ENCODE peak calls at places on chromosomes 2 and 18, in ten cellular contexts. O is cardiac muscle cell, H is GM12864, N is cardiac fibroblast, I is H9, P is neural crest cell, Z is fibroblast of lung, R is lower lobe of right lung, A is heart right ventricle, B is left lung. U is an unnamed sample.

GRCh38 chr2:119751706-119752105 is 8.0 kb upstream of the PTPN4 start:
- DNase-seq in O (no peak), H (no peak), N (no peak), I (no peak), P (no peak), Z (no peak), R (no peak), A (no peak), B (no peak), U (no peak)

GRCh38 chr18:1252534-1252933 is 347.9 kb downstream of the ADCYAP1 start:
- DNase-seq in O (no peak), H (no peak), N (no peak), I (no peak), P (no peak), Z (no peak), R (no peak), A (no peak), B (no peak), U (no peak)

GRCh38 chr2:101305044-101305443 is 3.5 kb downstream of the RNF149 start:
- DNase-seq in O (no peak), H (no peak), N (no peak), I (no peak), P (no peak), Z (no peak), R (no peak), A (no peak), B (no peak), U (no peak)

GRCh38 chr2:185012643-185013042 is 414.3 kb downstream of the ZNF804A start:
- DNase-seq in O (peak), H (no peak), N (peak), I (no peak), P (no peak), Z (peak), R (no peak), A (no peak), B (no peak), U (no peak)

GRCh38 chr2:99354060-99354459 is 16.9 kb downstream of the EIF5B start:
- DNase-seq in O (peak), H (no peak), N (peak), I (no peak), P (no peak), Z (peak), R (no peak), A (no peak), B (no peak), U (no peak)

GRCh38 chr2:191878576-191879298 is 31.8 kb upstream of the CAVIN2 start:
- DNase-seq in O (peak), H (no peak), N (peak), I (no peak), P (no peak), Z (peak), R (no peak), A (no peak), B (no peak), U (no peak)

GRCh38 chr2:36963106-36963505 is 3.2 kb downstream of the STRN start:
- DNase-seq in O (no peak), H (no peak), N (no peak), I (peak), P (no peak), Z (no peak), R (no peak), A (no peak), B (no peak), U (peak)

GRCh38 chr2:54468643-54469042 is 12.5 kb downstream of the SPTBN1 start:
- DNase-seq in O (peak), H (no peak), N (peak), I (no peak), P (no peak), Z (no peak), R (no peak), A (no peak), B (no peak), U (no peak)

GRCh38 chr2:209351636-209352035 is 72.2 kb upstream of the MAP2 start:
- DNase-seq in O (peak), H (no peak), N (peak), I (no peak), P (no peak), Z (peak), R (no peak), A (no peak), B (no peak), U (no peak)

GRCh38 chr2:216820709-216821108 is 39.2 kb downstream of the TNP1 start:
- DNase-seq in O (no peak), H (no peak), N (no peak), I (no peak), P (no peak), Z (no peak), R (no peak), A (no peak), B (no peak), U (no peak)

GRCh38 chr2:152513681-152514080 is 178.7 kb downstream of the FMNL2 start:
- DNase-seq in O (peak), H (no peak), N (peak), I (no peak), P (no peak), Z (peak), R (no peak), A (peak), B (no peak), U (peak)

GRCh38 chr2:190354003-190354690 is 10.8 kb downstream of the INPP1 start:
- DNase-seq in O (no peak), H (no peak), N (no peak), I (no peak), P (no peak), Z (peak), R (no peak), A (peak), B (no peak), U (no peak)

GRCh38 chr2:179842498-179843153 is 18.8 kb downstream of the ZNF385B start:
- DNase-seq in O (peak), H (no peak), N (peak), I (peak), P (peak), Z (no peak), R (no peak), A (no peak), B (no peak), U (peak)

DNA sequence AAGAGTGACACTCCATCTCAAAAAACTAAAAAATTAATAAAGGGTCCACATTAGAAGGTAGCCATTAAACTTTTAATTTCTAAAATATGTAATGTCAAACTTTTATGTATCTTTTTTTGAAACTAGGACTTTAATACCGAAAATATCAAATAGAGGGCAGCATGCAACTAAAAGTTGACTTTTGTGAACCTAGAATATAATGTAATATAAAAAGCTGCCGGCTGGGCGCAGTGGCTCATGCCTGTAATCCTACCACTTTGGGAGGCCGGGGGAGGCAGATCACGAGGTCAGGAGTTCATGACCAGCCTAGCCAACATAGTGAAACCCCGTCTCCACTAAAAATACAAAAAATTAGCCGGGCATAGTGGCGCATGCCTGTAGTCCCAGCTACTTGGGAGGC is 62.8 kb downstream of the INO80D start:
- DNase-seq in O (peak), H (no peak), N (peak), I (no peak), P (no peak), Z (no peak), R (no peak), A (no peak), B (no peak), U (no peak)
- TF ChIP-seq CTCF in O (peak), H (no peak), N (no peak), I (peak), P (no peak), Z (peak), R (no peak), A (peak), B (no peak), U (no peak)

DNA sequence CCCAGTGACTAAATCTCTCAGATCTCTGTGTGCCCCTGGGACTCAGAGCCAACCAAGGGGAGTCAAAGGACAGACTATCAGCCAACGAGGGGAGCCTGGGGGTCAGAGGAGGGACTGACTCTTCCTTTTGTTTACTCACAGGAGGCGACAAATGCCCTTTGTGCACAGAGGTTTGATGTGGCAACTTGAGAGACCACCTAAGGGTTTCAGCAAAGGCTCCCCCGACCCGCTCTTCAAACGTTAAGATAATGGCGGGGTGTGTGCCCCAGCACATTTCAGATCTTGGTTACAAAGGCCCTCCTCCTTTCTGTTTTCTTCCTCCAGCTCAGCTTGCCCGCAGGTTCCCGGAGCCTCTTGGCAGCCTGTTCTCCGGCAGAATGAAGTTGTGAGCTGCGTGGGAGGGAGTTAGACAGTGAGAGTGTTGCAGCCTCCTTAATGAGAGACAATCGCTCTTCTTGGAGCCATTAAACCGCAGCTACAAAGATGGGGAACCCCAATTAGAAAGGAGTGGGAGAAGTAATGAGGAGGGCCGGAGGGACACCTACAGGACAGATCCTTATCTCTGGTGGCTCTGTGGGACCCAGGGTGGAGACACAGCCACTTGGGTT is 76.2 kb downstream of the KIAA2012 start:
- DNase-seq in O (peak), H (no peak), N (peak), I (peak), P (peak), Z (peak), R (no peak), A (peak), B (no peak), U (no peak)
- TF ChIP-seq CTCF in O (no peak), H (no peak), N (no peak), I (peak), P (no peak), Z (no peak), R (no peak), A (no peak), B (no peak), U (no peak)

GRCh38 chr2:28247326-28247725 is 145.3 kb upstream of the FOSL2 start:
- DNase-seq in O (no peak), H (no peak), N (peak), I (no peak), P (no peak), Z (no peak), R (no peak), A (no peak), B (no peak), U (no peak)

GRCh38 chr2:28247747-28248146 is 144.9 kb upstream of the FOSL2 start:
- DNase-seq in O (no peak), H (no peak), N (no peak), I (no peak), P (no peak), Z (no peak), R (no peak), A (no peak), B (no peak), U (no peak)

GRCh38 chr2:28252308-28252707 is 140.3 kb upstream of the FOSL2 start:
- DNase-seq in O (no peak), H (peak), N (no peak), I (no peak), P (no peak), Z (no peak), R (no peak), A (no peak), B (no peak), U (no peak)

GRCh38 chr2:28251337-28251736 is 141.3 kb upstream of the FOSL2 start:
- DNase-seq in O (no peak), H (no peak), N (no peak), I (no peak), P (no peak), Z (no peak), R (no peak), A (no peak), B (no peak), U (no peak)

DNA sequence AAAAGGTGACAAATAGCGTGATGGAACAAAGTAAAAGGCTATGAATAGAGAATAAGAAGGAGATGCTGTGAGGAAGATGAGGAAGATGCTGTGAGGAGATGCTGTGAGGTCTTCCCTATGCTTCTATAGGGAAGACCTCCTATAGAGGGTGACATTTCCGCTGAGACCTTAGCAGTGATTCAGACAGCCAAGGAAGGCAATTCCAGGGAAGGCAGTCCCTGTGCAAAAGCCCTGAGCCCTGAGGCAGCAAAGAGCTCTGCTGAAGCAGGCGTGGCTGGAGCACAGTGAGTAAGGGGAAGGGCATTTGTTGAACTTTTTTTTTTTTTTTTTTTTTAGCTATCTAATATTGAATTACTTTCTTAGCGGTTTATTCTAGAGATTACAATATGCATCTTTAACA is 142.7 kb upstream of the FOSL2 start:
- DNase-seq in O (peak), H (no peak), N (peak), I (no peak), P (no peak), Z (peak), R (no peak), A (no peak), B (no peak), U (peak)
- TF ChIP-seq CTCF in O (no peak), H (no peak), N (no peak), I (no peak), P (no peak), Z (no peak), R (no peak), A (no peak), B (no peak), U (no peak)

DNA sequence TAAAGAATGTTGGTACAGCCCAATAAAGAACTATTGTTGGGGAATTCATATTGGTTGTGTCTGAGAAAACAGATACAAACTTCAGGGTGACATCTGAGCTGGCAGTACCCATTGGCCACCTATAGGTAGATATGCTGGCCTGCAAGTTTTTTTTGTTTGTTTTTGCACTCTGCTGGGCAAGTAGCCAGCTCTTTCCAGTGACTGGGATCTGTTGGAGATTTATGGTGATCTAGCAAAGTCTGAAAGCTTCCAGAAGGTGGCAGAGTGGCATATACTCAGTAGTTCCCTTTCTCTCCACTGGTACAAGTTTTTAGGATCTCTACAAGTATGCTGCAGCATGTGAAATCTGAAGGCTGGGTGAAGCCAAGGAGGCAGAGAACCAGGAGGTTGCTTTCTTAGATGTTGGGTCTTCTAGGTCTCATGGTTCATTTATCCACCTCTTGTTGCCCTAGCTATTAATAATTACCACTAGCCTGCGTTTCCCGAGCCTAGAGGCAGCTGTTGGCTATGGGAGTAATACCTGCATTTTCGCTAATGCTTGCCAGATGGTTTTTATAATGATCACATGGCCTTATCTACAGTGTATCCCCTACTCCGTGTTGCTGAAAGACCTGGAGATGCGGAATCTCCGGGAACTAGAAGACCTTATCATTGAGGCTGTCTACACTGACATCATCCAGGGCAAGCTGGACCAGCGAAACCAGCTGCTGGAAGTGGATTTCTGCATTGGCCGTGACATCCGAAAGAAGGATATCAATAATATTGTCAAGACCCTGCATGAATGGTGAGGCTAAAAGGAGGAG is 9.5 kb downstream of the COPS7B start:
- DNase-seq in O (peak), H (no peak), N (peak), I (no peak), P (no peak), Z (peak), R (no peak), A (no peak), B (no peak), U (peak)
- TF ChIP-seq CTCF in O (peak), H (peak), N (peak), I (peak), P (peak), Z (peak), R (no peak), A (no peak), B (no peak), U (peak)

GRCh38 chr2:3277050-3277747 is 100.4 kb downstream of the EIPR1 start:
- DNase-seq in O (no peak), H (no peak), N (no peak), I (no peak), P (no peak), Z (no peak), R (no peak), A (no peak), B (no peak), U (no peak)

GRCh38 chr2:3280197-3280596 is 97.4 kb downstream of the EIPR1 start:
- DNase-seq in O (no peak), H (no peak), N (no peak), I (peak), P (no peak), Z (no peak), R (peak), A (no peak), B (no peak), U (no peak)

GRCh38 chr2:3279236-3279960 is 98.2 kb downstream of the EIPR1 start:
- DNase-seq in O (no peak), H (no peak), N (no peak), I (peak), P (no peak), Z (no peak), R (no peak), A (no peak), B (no peak), U (no peak)

GRCh38 chr2:3277748-3278520 is 99.7 kb downstream of the EIPR1 start:
- DNase-seq in O (no peak), H (no peak), N (no peak), I (peak), P (no peak), Z (no peak), R (no peak), A (no peak), B (no peak), U (no peak)

DNA sequence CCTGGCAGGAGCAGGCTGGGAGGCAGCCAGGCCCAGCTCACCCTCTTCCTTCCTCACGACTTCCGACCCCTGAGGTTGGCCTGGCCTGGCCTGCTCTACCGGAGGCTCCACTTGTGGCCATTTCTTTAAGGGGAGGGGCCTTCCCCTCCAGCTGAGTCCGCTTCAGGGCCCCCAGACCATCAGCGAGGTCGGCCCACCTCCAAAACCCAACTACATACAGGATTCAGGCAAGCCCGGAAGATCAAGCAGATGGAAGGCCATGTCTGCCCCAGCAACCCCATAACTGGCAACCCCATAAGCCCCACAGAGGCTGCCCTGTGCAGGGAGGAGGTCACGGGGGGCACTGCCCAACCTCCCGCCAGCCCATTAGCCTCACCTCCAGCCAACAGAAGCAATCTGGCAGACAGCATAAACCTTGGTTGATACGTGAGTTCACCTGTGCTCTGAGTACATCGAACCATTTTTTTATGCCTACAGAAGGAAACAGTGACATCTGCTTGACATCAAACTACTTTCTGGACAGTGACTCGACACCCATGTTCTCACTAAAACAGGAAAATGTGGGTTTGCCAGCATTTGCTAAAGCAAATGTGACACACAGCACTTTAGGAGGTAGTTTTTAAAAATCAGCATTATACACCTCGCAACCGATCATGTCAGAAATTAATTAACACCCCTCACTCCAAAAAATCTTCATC is 98.9 kb downstream of the EIPR1 start:
- DNase-seq in O (no peak), H (no peak), N (no peak), I (peak), P (no peak), Z (no peak), R (no peak), A (no peak), B (no peak), U (no peak)
- TF ChIP-seq CTCF in O (no peak), H (no peak), N (no peak), I (no peak), P (no peak), Z (no peak), R (no peak), A (no peak), B (no peak), U (no peak)

GRCh38 chr2:161005170-161005569 is 155.1 kb upstream of the TANK start:
- DNase-seq in O (no peak), H (no peak), N (peak), I (no peak), P (no peak), Z (no peak), R (no peak), A (no peak), B (no peak), U (no peak)

GRCh38 chr2:161008311-161008710 is 151.9 kb upstream of the TANK start:
- DNase-seq in O (no peak), H (no peak), N (peak), I (no peak), P (no peak), Z (no peak), R (no peak), A (no peak), B (no peak), U (no peak)

DNA sequence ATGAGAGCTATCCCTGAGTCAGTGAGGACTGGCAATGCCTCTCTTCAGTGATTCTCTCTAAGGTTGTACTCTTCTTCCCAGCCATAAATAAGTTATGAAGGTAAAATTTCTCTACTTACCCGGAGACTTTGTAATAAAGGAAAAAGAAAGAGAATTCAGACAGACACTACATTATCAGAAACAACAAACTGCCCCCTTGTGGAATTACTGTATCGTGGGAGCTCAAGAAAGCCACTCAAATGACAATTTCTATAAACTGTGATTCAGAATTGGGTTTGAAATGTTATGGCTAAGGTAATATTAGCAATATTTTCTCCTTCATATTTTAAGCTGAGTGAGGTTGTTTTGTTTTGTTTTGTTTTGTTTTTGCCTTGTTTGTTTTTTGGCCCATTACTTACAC is 155.8 kb upstream of the TANK start:
- DNase-seq in O (peak), H (no peak), N (peak), I (no peak), P (no peak), Z (peak), R (no peak), A (no peak), B (no peak), U (no peak)
- TF ChIP-seq CTCF in O (peak), H (peak), N (peak), I (peak), P (peak), Z (peak), R (peak), A (peak), B (no peak), U (peak)

GRCh38 chr2:15588329-15588919 is 3.2 kb upstream of the DDX1 start:
- DNase-seq in O (peak), H (no peak), N (peak), I (peak), P (peak), Z (peak), R (no peak), A (peak), B (no peak), U (peak)
- TF ChIP-seq CTCF in O (peak), H (peak), N (peak), I (peak), P (peak), Z (peak), R (peak), A (peak), B (peak), U (peak)

GRCh38 chr18:40293311-40293710 is 1661.7 kb upstream of the PIK3C3 start:
- DNase-seq in O (peak), H (no peak), N (peak), I (no peak), P (no peak), Z (no peak), R (no peak), A (no peak), B (no peak), U (peak)
- TF ChIP-seq CTCF in O (peak), H (no peak), N (peak), I (peak), P (peak), Z (no peak), R (peak), A (peak), B (no peak), U (no peak)

GRCh38 chr2:223264541-223265171 is 212.7 kb downstream of the KCNE4 start:
- DNase-seq in O (no peak), H (no peak), N (no peak), I (no peak), P (no peak), Z (peak), R (no peak), A (no peak), B (no peak), U (no peak)
- TF ChIP-seq CTCF in O (no peak), H (no peak), N (no peak), I (no peak), P (no peak), Z (no peak), R (no peak), A (no peak), B (no peak), U (no peak)

U was measured in Calu3.